ENCODE peak calls at places on chromosomes 12 and 14, in four cellular contexts. Z is Calu3, W is HuH-7, N is HEK293T. Y is an unnamed sample.

GRCh38 chr12:6507102-6507998 is 13.4 kb downstream of the NCAPD2 start:
- DNase-seq in Z (no peak), W (no peak), N (no peak), Y (peak)

GRCh38 chr12:54522213-54522612 is 24.7 kb downstream of the NCKAP1L start:
- DNase-seq in Z (no peak), W (no peak), N (no peak), Y (no peak)

GRCh38 chr12:108196921-108197320 is 67.8 kb downstream of the WSCD2 start:
- DNase-seq in Z (no peak), W (no peak), N (no peak), Y (no peak)

GRCh38 chr14:54343276-54344121 is 53.3 kb upstream of the CDKN3 start:
- DNase-seq in Z (no peak), W (no peak), N (no peak), Y (peak)

GRCh38 chr14:56590535-56590951 is 10.9 kb downstream of the TMEM260 start:
- DNase-seq in Z (no peak), W (no peak), N (peak), Y (peak)

GRCh38 chr12:93960521-93960920 is 187.9 kb upstream of the PLXNC1 start:
- DNase-seq in Z (no peak), W (no peak), N (no peak), Y (peak)

GRCh38 chr12:11650697-11651281 is 1.3 kb downstream of the ETV6 start:
- DNase-seq in Z (no peak), W (peak), N (no peak), Y (peak)

GRCh38 chr12:91529829-91530228 is 347.2 kb upstream of the DCN start:
- DNase-seq in Z (no peak), W (no peak), N (no peak), Y (peak)

GRCh38 chr12:113142173-113142885 is 6.8 kb upstream of the RASAL1 start:
- DNase-seq in Z (peak), W (no peak), N (no peak), Y (peak)

GRCh38 chr12:57629897-57630471 is 3.0 kb downstream of the B4GALNT1 start:
- DNase-seq in Z (no peak), W (no peak), N (no peak), Y (no peak)

GRCh38 chr12:18837025-18837424 is 99.1 kb downstream of the CAPZA3 start:
- DNase-seq in Z (no peak), W (no peak), N (no peak), Y (peak)

GRCh38 chr14:67420102-67420739 is 8.3 kb upstream of the PLEK2 start:
- DNase-seq in Z (peak), W (peak), N (peak), Y (no peak)

GRCh38 chr12:16189849-16190248 is 87.6 kb downstream of the SLC15A5 start:
- DNase-seq in Z (no peak), W (no peak), N (no peak), Y (peak)

GRCh38 chr14:56195727-56196126 is 77.5 kb downstream of the PELI2 start:
- DNase-seq in Z (no peak), W (no peak), N (no peak), Y (peak)

GRCh38 chr12:119153477-119154434 is 25.0 kb upstream of the HSPB8 start:
- DNase-seq in Z (no peak), W (no peak), N (peak), Y (no peak)

GRCh38 chr14:86944434-86944833 is 1048.5 kb downstream of the GALC start:
- DNase-seq in Z (no peak), W (no peak), N (no peak), Y (no peak)

GRCh38 chr14:23009939-23010718 is at the start of gene C14orf93:
- DNase-seq in Z (peak), W (peak), N (peak), Y (peak)

GRCh38 chr12:76264617-76265016 is 83.6 kb downstream of the BBS10 start:
- DNase-seq in Z (no peak), W (no peak), N (no peak), Y (no peak)

GRCh38 chr12:92105676-92106075 is 40.0 kb downstream of the BTG1 start:
- DNase-seq in Z (no peak), W (no peak), N (no peak), Y (no peak)

GRCh38 chr12:104058796-104059195 is 5.5 kb upstream of the HCFC2 start:
- DNase-seq in Z (no peak), W (no peak), N (no peak), Y (no peak)

GRCh38 chr12:96396914-96397313 is 3.3 kb downstream of the CDK17 start:
- DNase-seq in Z (no peak), W (no peak), N (no peak), Y (no peak)

GRCh38 chr12:130139971-130140547 is 22.2 kb upstream of the FZD10 start:
- DNase-seq in Z (no peak), W (no peak), N (no peak), Y (no peak)

GRCh38 chr12:70383484-70383883 is 17.4 kb downstream of the KCNMB4 start:
- DNase-seq in Z (no peak), W (no peak), N (no peak), Y (no peak)

GRCh38 chr12:124512667-124513296 is 54.6 kb downstream of the NCOR2 start:
- DNase-seq in Z (peak), W (no peak), N (no peak), Y (peak)

GRCh38 chr12:53128780-53129747 is 25.8 kb downstream of the SOAT2 start:
- DNase-seq in Z (no peak), W (no peak), N (no peak), Y (no peak)

GRCh38 chr14:20996521-20996920 is 2.6 kb upstream of the SLC39A2 start:
- DNase-seq in Z (no peak), W (no peak), N (no peak), Y (no peak)

GRCh38 chr12:15532364-15532977 is 210.2 kb downstream of the PTPRO start:
- DNase-seq in Z (peak), W (peak), N (peak), Y (peak)